ENCODE peak calls at places on chromosome 16, in eight cellular contexts. C is NB4, W is A549, Y is WTC11, I is H1, K is HCT116, O is K562, Z is HepG2. B is an unnamed sample.

GRCh38 chr16:58615280-58615679 is 14.3 kb downstream of the CNOT1 start:
- DNase-seq in C (no peak), W (no peak), Y (no peak), I (no peak), K (no peak), O (no peak), Z (no peak), B (no peak)

GRCh38 chr16:50547340-50547865 is 793 bp upstream of the NKD1 start:
- DNase-seq in C (peak; percentile 65), W (peak; percentile 68), Y (peak; percentile 62), I (no peak), K (peak; percentile 26), O (peak; percentile 29), Z (peak; percentile 94), B (no peak)

GRCh38 chr16:14378131-14378551 is 251.9 kb downstream of the PARN start:
- DNase-seq in C (no peak), W (peak; percentile 54), Y (no peak), I (no peak), K (peak; percentile 77), O (peak; percentile 67), Z (peak; percentile 52), B (no peak)

GRCh38 chr16:66366433-66367299 is at the start of gene CDH5:
- DNase-seq in C (no peak), W (no peak), Y (no peak), I (no peak), K (no peak), O (no peak), Z (no peak), B (peak; percentile 90)

GRCh38 chr16:58638148-58639036 is 8.8 kb upstream of the CNOT1 start:
- DNase-seq in C (peak; percentile 38), W (peak; percentile 66), Y (peak; percentile 45), I (peak; percentile 19), K (peak; percentile 54), O (peak; percentile 37), Z (peak; percentile 79), B (peak; percentile 21)

GRCh38 chr16:46972429-46972970 is 974 bp downstream of the DNAJA2 start:
- DNase-seq in C (peak; percentile 63), W (peak; percentile 56), Y (no peak), I (no peak), K (no peak), O (no peak), Z (peak; percentile 33), B (peak; percentile 20)

GRCh38 chr16:71927383-71927782 is 32.1 kb downstream of the IST1 start:
- DNase-seq in C (no peak), W (no peak), Y (no peak), I (no peak), K (peak; percentile 42), O (no peak), Z (no peak), B (peak; percentile 90)

GRCh38 chr16:49918257-49918656 is 62.3 kb upstream of the ZNF423 start:
- DNase-seq in C (peak; percentile 28), W (no peak), Y (peak; percentile 34), I (peak; percentile 15), K (no peak), O (peak; percentile 49), Z (no peak), B (no peak)

GRCh38 chr16:89410322-89410721 is 80.0 kb downstream of the ANKRD11 start:
- DNase-seq in C (no peak), W (no peak), Y (no peak), I (no peak), K (no peak), O (no peak), Z (no peak), B (no peak)

GRCh38 chr16:55711959-55712876 is 56.4 kb downstream of the SLC6A2 start:
- DNase-seq in C (peak; percentile 74), W (peak; percentile 58), Y (peak; percentile 76), I (no peak), K (peak; percentile 31), O (peak; percentile 73), Z (peak; percentile 61), B (peak; percentile 47)

GRCh38 chr16:75257886-75258806 is 6.7 kb upstream of the BCAR1 start:
- DNase-seq in C (no peak), W (no peak), Y (peak; percentile 6), I (no peak), K (no peak), O (no peak), Z (no peak), B (no peak)

GRCh38 chr16:75256871-75257343 is 5.5 kb upstream of the BCAR1 start:
- DNase-seq in C (no peak), W (no peak), Y (peak; percentile 39), I (no peak), K (no peak), O (peak; percentile 61), Z (no peak), B (peak; percentile 47)

GRCh38 chr16:75258807-75259141 is 7.3 kb upstream of the BCAR1 start:
- DNase-seq in C (no peak), W (no peak), Y (peak; percentile 17), I (no peak), K (no peak), O (no peak), Z (no peak), B (no peak)

GRCh38 chr16:75254359-75254837 is 3.0 kb upstream of the BCAR1 start:
- DNase-seq in C (no peak), W (peak; percentile 91), Y (peak; percentile 42), I (no peak), K (no peak), O (no peak), Z (no peak), B (peak; percentile 67)

GRCh38 chr16:75256059-75256870 is 4.8 kb upstream of the BCAR1 start:
- DNase-seq in C (no peak), W (no peak), Y (peak; percentile 23), I (no peak), K (no peak), O (peak; percentile 69), Z (peak; percentile 88), B (peak; percentile 54)
- TF ChIP-seq MAX in C (no peak), W (no peak), Y (no peak), I (no peak), K (no peak), O (peak; percentile 48), Z (peak; percentile 40), B (no peak)

GRCh38 chr16:1072526-1073261 is at the start of gene SSTR5:
- DNase-seq in C (no peak), W (no peak), Y (no peak), I (no peak), K (no peak), O (peak; percentile 76), Z (no peak), B (no peak)

GRCh38 chr16:1070084-1070987 is 2.2 kb upstream of the SSTR5 start:
- DNase-seq in C (no peak), W (no peak), Y (no peak), I (no peak), K (no peak), O (no peak), Z (no peak), B (no peak)

GRCh38 chr16:1071009-1071408 is 1.5 kb upstream of the SSTR5 start:
- DNase-seq in C (no peak), W (no peak), Y (no peak), I (no peak), K (no peak), O (no peak), Z (no peak), B (no peak)

GRCh38 chr16:1073262-1073558 is 663 bp downstream of the SSTR5 start:
- DNase-seq in C (no peak), W (no peak), Y (no peak), I (no peak), K (no peak), O (no peak), Z (no peak), B (no peak)

GRCh38 chr16:1071561-1072225 is 854 bp upstream of the SSTR5 start:
- DNase-seq in C (no peak), W (no peak), Y (no peak), I (no peak), K (no peak), O (no peak), Z (no peak), B (no peak)
- TF ChIP-seq MAX in C (no peak), W (no peak), Y (no peak), I (no peak), K (no peak), O (no peak), Z (no peak), B (no peak)

GRCh38 chr16:85612801-85613608 is at the start of gene GSE1:
- DNase-seq in C (peak; percentile 96), W (peak; percentile 94), Y (peak; percentile 96), I (peak; percentile 76), K (peak; percentile 96), O (peak; percentile 70), Z (peak; percentile 96), B (peak; percentile 44)

GRCh38 chr16:85610446-85611204 is 2.5 kb upstream of the GSE1 start:
- DNase-seq in C (peak; percentile 94), W (peak; percentile 85), Y (peak; percentile 94), I (peak; percentile 88), K (peak; percentile 83), O (peak; percentile 80), Z (peak; percentile 82), B (peak; percentile 53)

GRCh38 chr16:85611205-85611454 is 2.0 kb upstream of the GSE1 start:
- DNase-seq in C (no peak), W (no peak), Y (no peak), I (no peak), K (no peak), O (peak; percentile 58), Z (no peak), B (no peak)

GRCh38 chr16:85612191-85612800 is 826 bp upstream of the GSE1 start:
- DNase-seq in C (peak; percentile 72), W (peak; percentile 97), Y (no peak), I (no peak), K (peak; percentile 94), O (no peak), Z (peak; percentile 91), B (no peak)

DNA sequence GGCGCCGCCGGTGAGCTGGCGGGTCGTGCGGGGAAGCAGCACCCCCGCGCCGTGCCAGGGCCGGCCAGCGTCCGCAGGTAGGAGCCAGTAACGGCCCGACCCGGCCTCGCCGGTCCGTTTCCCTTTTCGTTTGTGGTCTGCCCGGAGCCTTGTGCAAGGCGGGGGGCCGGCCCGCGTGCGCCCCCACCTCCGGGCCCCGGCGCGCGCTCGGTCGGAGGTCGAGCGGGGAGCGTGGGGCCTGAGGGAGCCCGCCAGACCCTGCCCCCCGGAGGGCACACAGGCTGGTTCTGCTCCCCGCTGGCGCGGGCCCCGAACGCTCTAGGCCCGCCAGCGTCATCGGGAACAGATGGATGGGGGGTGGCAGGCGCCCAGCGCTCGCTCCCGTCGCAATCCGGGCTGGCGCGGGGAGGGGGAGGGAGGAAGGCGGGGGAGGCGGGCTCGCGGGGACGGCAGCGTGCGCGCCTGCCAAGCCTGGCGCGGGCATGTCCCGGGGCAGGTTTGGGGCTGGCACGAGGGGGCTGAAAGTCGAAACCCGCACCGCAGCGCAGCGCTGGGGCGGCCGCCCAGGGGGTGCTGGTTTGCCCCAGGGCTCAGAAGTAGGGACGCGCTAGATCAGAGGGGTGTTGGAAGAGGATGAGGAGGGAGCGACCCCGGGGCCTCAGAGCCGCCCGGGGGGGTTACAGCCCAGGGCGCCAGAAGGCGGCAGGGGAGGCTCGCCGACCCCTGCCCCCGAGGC is 1.5 kb upstream of the GSE1 start:
- DNase-seq in C (peak; percentile 83), W (peak; percentile 75), Y (peak; percentile 76), I (no peak), K (peak; percentile 54), O (peak; percentile 75), Z (peak; percentile 67), B (peak; percentile 35)
- TF ChIP-seq MAX in C (peak; percentile 19), W (peak; percentile 59), Y (no peak), I (peak; percentile 71), K (no peak), O (no peak), Z (peak; percentile 11), B (no peak)

DNA sequence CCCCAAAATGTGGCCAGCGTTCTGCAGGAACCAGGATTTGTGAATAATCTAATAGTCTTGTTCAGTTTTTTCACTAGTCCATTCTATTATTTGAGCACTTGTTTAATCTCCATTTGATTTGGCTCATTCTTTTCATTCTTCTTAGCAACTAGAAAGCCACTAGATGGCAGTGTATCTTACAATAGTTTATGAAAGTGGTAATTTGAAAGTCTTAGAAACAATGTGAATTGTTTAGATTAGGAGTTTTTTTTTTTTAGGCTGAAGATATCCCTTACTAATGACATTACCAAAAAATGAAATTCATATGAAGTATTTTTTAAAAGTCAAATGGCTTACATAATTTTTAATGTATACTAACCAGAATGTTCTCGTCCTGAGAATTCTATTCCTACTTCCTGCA is 6.7 kb downstream of the ERI2 start:
- DNase-seq in C (peak; percentile 23), W (no peak), Y (no peak), I (no peak), K (peak; percentile 6), O (no peak), Z (peak; percentile 18), B (peak; percentile 46)
- TF ChIP-seq MAX in C (no peak), W (no peak), Y (no peak), I (no peak), K (no peak), O (no peak), Z (no peak), B (no peak)

B was measured in endothelial cell of umbilical vein.